ENCODE peak calls at places on chromosomes 16 and 17, in five cellular contexts. G is lung microvascular endothelial cell; N is heart left ventricle; I is stimulated activated CD8-positive, alpha-beta memory T cell treated with anti-CD3 and anti-CD28 coated beads, Interleukin-2, amount 100 ng/mL, for 48 hours; W is keratinocyte. C is an unnamed sample.

GRCh38 chr17:5123343-5124124 is 7.7 kb downstream of the USP6 start:
- DNase-seq in G (no peak), N (no peak), I (no peak), W (no peak), C (no peak)

GRCh38 chr17:16442594-16443389 is 27.4 kb downstream of the TRPV2 start:
- DNase-seq in G (no peak), N (no peak), I (no peak), W (no peak), C (no peak)

GRCh38 chr17:2853111-2853721 is 57.0 kb downstream of the RAP1GAP2 start:
- DNase-seq in G (no peak), N (peak; percentile 83), I (no peak), W (no peak), C (peak; percentile 79)

GRCh38 chr17:33948299-33948698 is 306.8 kb upstream of the CCL2 start:
- DNase-seq in G (no peak), N (no peak), I (no peak), W (no peak), C (no peak)

GRCh38 chr16:87819983-87820382 is 49.3 kb downstream of the SLC7A5 start:
- DNase-seq in G (no peak), N (no peak), I (no peak), W (no peak), C (no peak)

GRCh38 chr16:22614271-22614947 is 103.7 kb downstream of the NPIPB5 start:
- DNase-seq in G (peak; percentile 15), N (no peak), I (no peak), W (peak; percentile 99), C (no peak)

GRCh38 chr17:59505610-59506276 is 59.7 kb upstream of the DHX40 start:
- DNase-seq in G (no peak), N (no peak), I (no peak), W (no peak), C (no peak)

GRCh38 chr16:49557070-49557446 is 183.5 kb downstream of the C16orf78 start:
- DNase-seq in G (no peak), N (no peak), I (no peak), W (no peak), C (no peak)

GRCh38 chr17:21513012-21513570 is 136.9 kb downstream of the KCNJ12 start:
- DNase-seq in G (peak; percentile 72), N (peak; percentile 88), I (peak; percentile 58), W (peak; percentile 5), C (peak; percentile 91)

C was measured in Right ventricle myocardium inferior.